ENCODE peak calls at places on chromosomes 2 and 18, in eight cellular contexts. G, V, I, L, Z, B, T and A are unnamed samples.

GRCh38 chr2:36058953-36059352 is 296.6 kb upstream of the CRIM1 start:
- DNase-seq in I (no peak), Z (no peak), V (no peak), T (no peak), G (no peak), B (no peak), L (no peak), A (no peak)

GRCh38 chr2:109335586-109336266 is 206.7 kb downstream of the SH3RF3 start:
- DNase-seq in Z (no peak), G (no peak), V (peak; percentile 86), L (no peak), T (no peak), B (peak; percentile 89), I (peak; percentile 49), A (no peak)

GRCh38 chr2:19859565-19859964 is 42.2 kb downstream of the TTC32 start:
- DNase-seq in T (no peak), Z (no peak), I (no peak), V (no peak), B (no peak), G (no peak), L (no peak), A (no peak)

GRCh38 chr2:143684731-143685364 is 555.6 kb downstream of the ARHGAP15 start:
- DNase-seq in Z (no peak), B (no peak), L (no peak), I (no peak), G (no peak), V (no peak), T (no peak), A (no peak)

GRCh38 chr2:3488768-3489448 is 30.4 kb downstream of the ADI1 start:
- DNase-seq in T (no peak), G (no peak), Z (no peak), V (no peak), B (no peak), I (no peak), L (no peak), A (no peak)

GRCh38 chr2:156903335-156903734 is 354.2 kb upstream of the GALNT5 start:
- DNase-seq in G (no peak), Z (no peak), L (no peak), I (no peak), B (peak; percentile 53), V (peak; percentile 14), T (no peak), A (no peak)

GRCh38 chr2:69767034-69767433 is 25.1 kb downstream of the ANXA4 start:
- DNase-seq in L (no peak), T (no peak), I (no peak), G (no peak), Z (no peak), V (peak; percentile 31), B (peak; percentile 85), A (no peak)

GRCh38 chr18:36460324-36460850 is 162.9 kb downstream of the FHOD3 start:
- DNase-seq in T (no peak), I (no peak), L (no peak), G (no peak), B (no peak), V (no peak), Z (no peak), A (no peak)

GRCh38 chr2:34652636-34653035 is 1053.5 kb upstream of the FAM98A start:
- DNase-seq in I (no peak), L (no peak), Z (no peak), T (no peak), V (peak; percentile 3), B (peak; percentile 3), G (no peak), A (no peak)

GRCh38 chr2:45331034-45331786 is 279.9 kb downstream of the SRBD1 start:
- DNase-seq in V (no peak), G (no peak), L (no peak), I (no peak), T (peak; percentile 16), B (no peak), Z (peak; percentile 33), A (peak; percentile 10)

GRCh38 chr2:102340778-102341177 is 14.8 kb upstream of the IL18R1 start:
- DNase-seq in G (no peak), B (no peak), I (no peak), L (no peak), T (no peak), Z (no peak), V (no peak), A (no peak)

GRCh38 chr2:138548796-138549195 is 47.2 kb downstream of the SPOPL start:
- DNase-seq in G (no peak), B (no peak), T (no peak), V (no peak), Z (no peak), L (no peak), I (no peak), A (no peak)

GRCh38 chr18:50099725-50100414 is 95.1 kb downstream of the MYO5B start:
- DNase-seq in Z (no peak), V (peak; percentile 71), I (peak; percentile 3), G (no peak), B (peak; percentile 66), T (no peak), L (no peak), A (no peak)

GRCh38 chr2:97861177-97861576 is 134.6 kb downstream of the TMEM131 start:
- DNase-seq in B (no peak), L (no peak), Z (no peak), T (no peak), I (no peak), V (no peak), G (no peak), A (no peak)

GRCh38 chr2:157691695-157692094 is 63.0 kb upstream of the ACVR1C start:
- DNase-seq in Z (no peak), I (no peak), L (no peak), T (no peak), G (no peak), V (no peak), B (no peak), A (no peak)

GRCh38 chr2:214076527-214076926 is 334.3 kb upstream of the VWC2L start:
- DNase-seq in B (peak; percentile 64), V (no peak), L (no peak), T (no peak), G (no peak), Z (no peak), I (no peak), A (no peak)

GRCh38 chr2:220847006-220847405 is 725.1 kb downstream of the EPHA4 start:
- DNase-seq in B (no peak), G (no peak), I (no peak), V (peak; percentile 56), L (no peak), T (no peak), Z (no peak), A (no peak)

GRCh38 chr2:35989523-35989922 is 366.1 kb upstream of the CRIM1 start:
- DNase-seq in Z (no peak), I (no peak), L (no peak), V (no peak), G (no peak), T (peak; percentile 42), B (no peak), A (no peak)

GRCh38 chr2:58709274-58709673 is 468.1 kb upstream of the FANCL start:
- DNase-seq in T (no peak), B (no peak), L (no peak), I (no peak), V (no peak), Z (no peak), G (no peak), A (no peak)

GRCh38 chr2:143717053-143717452 is 587.8 kb downstream of the ARHGAP15 start:
- DNase-seq in Z (no peak), B (peak; percentile 14), G (no peak), I (no peak), L (no peak), T (no peak), V (no peak), A (peak; percentile 7)

GRCh38 chr2:73291461-73292315 is 1.7 kb downstream of the EGR4 start:
- DNase-seq in I (peak; percentile 12), Z (no peak), B (no peak), G (no peak), V (no peak), L (no peak), T (no peak), A (no peak)

GRCh38 chr2:222859786-222860726 is 780 bp upstream of the ACSL3 start:
- DNase-seq in V (no peak), L (peak; percentile 31), B (peak; percentile 62), I (no peak), Z (peak; percentile 46), T (peak; percentile 54), G (no peak), A (peak; percentile 54)

GRCh38 chr18:74524097-74524496 is 10.2 kb upstream of the CNDP1 start:
- DNase-seq in G (no peak), L (no peak), T (no peak), Z (no peak), V (no peak), I (no peak), B (no peak), A (peak; percentile 30)

GRCh38 chr18:70459731-70460130 is 170.9 kb downstream of the SOCS6 start:
- DNase-seq in T (no peak), G (no peak), I (no peak), B (no peak), V (no peak), Z (no peak), L (no peak), A (no peak)

GRCh38 chr2:11796190-11797171 is 50.0 kb downstream of the LPIN1 start:
- DNase-seq in V (peak; percentile 8), G (no peak), T (no peak), B (no peak), L (peak; percentile 42), Z (no peak), I (no peak), A (no peak)

GRCh38 chr18:78962098-78962497 is 17.5 kb upstream of the SALL3 start:
- DNase-seq in B (no peak), I (no peak), V (no peak), G (no peak), L (no peak), T (no peak), Z (no peak), A (no peak)

GRCh38 chr2:207042155-207042554 is 102.8 kb downstream of the CPO start:
- DNase-seq in G (no peak), B (no peak), T (no peak), L (no peak), Z (no peak), V (peak; percentile 36), I (no peak), A (no peak)

GRCh38 chr18:9683418-9684396 is 24.4 kb upstream of the RAB31 start:
- DNase-seq in V (peak; percentile 63), I (no peak), G (no peak), T (no peak), Z (no peak), B (peak; percentile 75), L (peak; percentile 38), A (no peak)

GRCh38 chr2:48900321-48901014 is 144.9 kb upstream of the LHCGR start:
- DNase-seq in Z (no peak), L (no peak), G (no peak), V (peak; percentile 2), B (peak; percentile 51), T (no peak), I (no peak), A (no peak)

GRCh38 chr2:80149991-80150390 is 154.6 kb downstream of the LRRTM1 start:
- DNase-seq in V (no peak), I (no peak), B (no peak), L (no peak), G (no peak), Z (no peak), T (no peak), A (no peak)

GRCh38 chr2:70515938-70516337 is 37.7 kb downstream of the TGFA start:
- DNase-seq in T (no peak), B (no peak), Z (no peak), G (no peak), I (peak; percentile 17), V (no peak), L (no peak), A (no peak)

GRCh38 chr2:5074738-5075137 is 617.4 kb upstream of the SOX11 start:
- DNase-seq in Z (no peak), T (no peak), G (no peak), I (no peak), B (no peak), L (no peak), V (no peak), A (no peak)

GRCh38 chr2:96175951-96176350 is 30.7 kb upstream of the DUSP2 start:
- DNase-seq in L (no peak), B (peak; percentile 62), V (peak; percentile 71), T (no peak), G (no peak), I (no peak), Z (no peak), A (no peak)

GRCh38 chr2:239716536-239717318 is 308.4 kb downstream of the NDUFA10 start:
- DNase-seq in T (no peak), L (peak; percentile 25), B (no peak), G (no peak), I (no peak), V (no peak), Z (no peak), A (no peak)